ENCODE peak calls at places on chromosomes 11 and 22, in ten cellular contexts. L is left ventricle myocardium inferior; P is kidney glomerular epithelial cell; G is SHP77 treated with DMSO at 0.1 percent for 48 hours; T is T-helper 2 cell; V is Kasumi-1; M is NCI-H1092; W is RPMI7951; J is hepatocyte; F is CD8-positive, alpha-beta T cell. Y is an unnamed sample.

GRCh38 chr22:39478461-39478860 is 21.6 kb downstream of the MGAT3 start:
- DNase-seq in L (no peak), P (peak; percentile 7), G (no peak), T (no peak), V (no peak), M (no peak), W (no peak), J (peak; percentile 71), F (peak; percentile 21), Y (no peak)

GRCh38 chr22:20514658-20515406 is 7.4 kb downstream of the MED15 start:
- DNase-seq in L (no peak), P (peak; percentile 45), G (no peak), T (no peak), V (no peak), M (no peak), W (peak; percentile 88), J (peak; percentile 64), F (no peak), Y (no peak)

GRCh38 chr11:11424696-11425095 is 71.6 kb upstream of the CSNK2A3 start:
- DNase-seq in L (no peak), P (no peak), G (no peak), T (no peak), V (no peak), M (no peak), W (peak; percentile 19), J (no peak), F (no peak), Y (no peak)

GRCh38 chr11:113464416-113464815 is 10.8 kb downstream of the DRD2 start:
- DNase-seq in L (no peak), P (no peak), G (no peak), T (no peak), V (no peak), M (no peak), W (no peak), J (no peak), F (no peak), Y (no peak)

GRCh38 chr11:132821027-132821426 is 711.3 kb downstream of the OPCML start:
- DNase-seq in L (no peak), P (no peak), G (no peak), T (no peak), V (no peak), M (no peak), W (peak; percentile 73), J (peak; percentile 14), F (no peak), Y (no peak)

GRCh38 chr11:70603756-70604211 is 205.5 kb downstream of the CTTN start:
- DNase-seq in L (no peak), P (no peak), G (no peak), T (no peak), V (no peak), M (no peak), W (peak; percentile 82), J (no peak), F (no peak), Y (peak; percentile 58)

GRCh38 chr11:13970986-13971385 is 8.5 kb downstream of the SPON1 start:
- DNase-seq in L (no peak), P (peak; percentile 10), G (no peak), T (no peak), V (no peak), M (peak; percentile 15), W (no peak), J (peak; percentile 60), F (no peak), Y (no peak)

GRCh38 chr11:61153593-61154090 is 7.6 kb downstream of the VPS37C start:
- DNase-seq in L (no peak), P (no peak), G (no peak), T (no peak), V (no peak), M (no peak), W (peak; percentile 57), J (no peak), F (no peak), Y (no peak)

GRCh38 chr22:10961043-10961860 is 4566.7 kb upstream of the OR11H1 start:
- DNase-seq in L (no peak), P (no peak), G (no peak), T (no peak), V (no peak), M (no peak), W (no peak), J (peak; percentile 4), F (no peak), Y (no peak)

GRCh38 chr11:130994043-130994442 is 77.8 kb upstream of the SNX19 start:
- DNase-seq in L (no peak), P (no peak), G (no peak), T (no peak), V (no peak), M (no peak), W (no peak), J (no peak), F (no peak), Y (no peak)

GRCh38 chr11:68974421-68975194 is 6.2 kb downstream of the MRGPRD start:
- DNase-seq in L (no peak), P (no peak), G (no peak), T (peak; percentile 54), V (peak; percentile 10), M (no peak), W (peak; percentile 42), J (peak; percentile 4), F (no peak), Y (no peak)

GRCh38 chr22:35230417-35230816 is 26.9 kb upstream of the HMGXB4 start:
- DNase-seq in L (no peak), P (no peak), G (no peak), T (no peak), V (no peak), M (no peak), W (no peak), J (no peak), F (no peak), Y (no peak)

GRCh38 chr22:44050766-44051747 is 27.0 kb downstream of the PARVB start:
- DNase-seq in L (no peak), P (no peak), G (no peak), T (no peak), V (no peak), M (no peak), W (no peak), J (no peak), F (no peak), Y (no peak)

GRCh38 chr11:65295001-65295400 is 19.7 kb upstream of the CDC42EP2 start:
- DNase-seq in L (peak; percentile 49), P (no peak), G (no peak), T (no peak), V (no peak), M (no peak), W (no peak), J (no peak), F (no peak), Y (no peak)

GRCh38 chr11:119092880-119093665 is 8.4 kb downstream of the HMBS start:
- DNase-seq in L (no peak), P (no peak), G (no peak), T (no peak), V (peak; percentile 18), M (no peak), W (peak; percentile 51), J (no peak), F (no peak), Y (no peak)

GRCh38 chr11:9982127-9982795 is 311.8 kb downstream of the SBF2 start:
- DNase-seq in L (no peak), P (no peak), G (no peak), T (no peak), V (no peak), M (no peak), W (peak; percentile 76), J (no peak), F (no peak), Y (no peak)

GRCh38 chr11:1491379-1491778 is 4.8 kb upstream of the MOB2 start:
- DNase-seq in L (no peak), P (no peak), G (no peak), T (no peak), V (no peak), M (no peak), W (no peak), J (no peak), F (no peak), Y (no peak)

GRCh38 chr11:61482513-61482912 is 26.0 kb upstream of the LRRC10B start:
- DNase-seq in L (no peak), P (no peak), G (peak; percentile 13), T (no peak), V (peak; percentile 20), M (no peak), W (no peak), J (no peak), F (no peak), Y (no peak)

GRCh38 chr22:31097941-31098632 is 9.3 kb downstream of the SELENOM start:
- DNase-seq in L (no peak), P (no peak), G (no peak), T (no peak), V (no peak), M (no peak), W (no peak), J (no peak), F (no peak), Y (no peak)

GRCh38 chr11:75836422-75836821 is 21.4 kb downstream of the UVRAG start:
- DNase-seq in L (no peak), P (no peak), G (no peak), T (no peak), V (peak; percentile 67), M (no peak), W (no peak), J (no peak), F (no peak), Y (no peak)

GRCh38 chr22:48228468-48228867 is 1466.0 kb downstream of the TBC1D22A start:
- DNase-seq in L (no peak), P (no peak), G (no peak), T (no peak), V (no peak), M (no peak), W (no peak), J (no peak), F (no peak), Y (no peak)

GRCh38 chr22:30537083-30537731 is 9.3 kb downstream of the SEC14L6 start:
- DNase-seq in L (no peak), P (no peak), G (no peak), T (no peak), V (no peak), M (no peak), W (no peak), J (no peak), F (no peak), Y (no peak)

GRCh38 chr11:45180158-45180887 is 33.9 kb downstream of the PRDM11 start:
- DNase-seq in L (peak; percentile 58), P (peak; percentile 27), G (no peak), T (no peak), V (no peak), M (peak; percentile 52), W (peak; percentile 65), J (peak; percentile 93), F (no peak), Y (no peak)

GRCh38 chr11:27390959-27391326 is 27.9 kb upstream of the CCDC34 start:
- DNase-seq in L (no peak), P (peak; percentile 49), G (no peak), T (peak; percentile 25), V (no peak), M (no peak), W (peak; percentile 9), J (no peak), F (no peak), Y (no peak)

GRCh38 chr11:73577496-73577917 is 20.4 kb downstream of the FAM168A start:
- DNase-seq in L (no peak), P (no peak), G (no peak), T (peak; percentile 38), V (no peak), M (no peak), W (peak; percentile 75), J (no peak), F (no peak), Y (no peak)

GRCh38 chr11:114653148-114653547 is 25.2 kb upstream of the NXPE2 start:
- DNase-seq in L (no peak), P (no peak), G (no peak), T (no peak), V (no peak), M (no peak), W (no peak), J (no peak), F (no peak), Y (no peak)

GRCh38 chr11:44110231-44110679 is 14.8 kb downstream of the EXT2 start:
- DNase-seq in L (peak; percentile 50), P (peak; percentile 44), G (no peak), T (peak; percentile 65), V (peak; percentile 80), M (peak; percentile 17), W (peak; percentile 35), J (peak; percentile 62), F (peak; percentile 54), Y (no peak)

Y was measured in NCI-H510A.